ENCODE peak calls at places on chromosomes 2 and 18, in five cellular contexts. D is GM10248, G is NCI-H226, B is astrocyte of the spinal cord, J is heart left ventricle. R is an unnamed sample.

GRCh38 chr18:58657081-58657480 is 14.2 kb upstream of the MALT1 start:
- DNase-seq in D (no peak), G (no peak), B (no peak), J (no peak), R (no peak)

GRCh38 chr2:205367536-205367935 is 314.8 kb upstream of the NRP2 start:
- DNase-seq in D (no peak), G (no peak), B (no peak), J (no peak), R (no peak)

GRCh38 chr2:8089596-8089995 is 592.3 kb upstream of the ID2 start:
- DNase-seq in D (no peak), G (peak), B (peak), J (no peak), R (no peak)

GRCh38 chr2:234027646-234028045 is 22.9 kb upstream of the SPP2 start:
- DNase-seq in D (no peak), G (no peak), B (no peak), J (no peak), R (no peak)

GRCh38 chr18:48899558-48900174 is 51.1 kb downstream of the SMAD7 start:
- DNase-seq in D (no peak), G (no peak), B (no peak), J (no peak), R (no peak)

GRCh38 chr2:173922068-173922467 is 43.1 kb downstream of the SP3 start:
- DNase-seq in D (no peak), G (no peak), B (no peak), J (no peak), R (no peak)

GRCh38 chr2:207472343-207473202 is 57.2 kb upstream of the CREB1 start:
- DNase-seq in D (no peak), G (no peak), B (no peak), J (no peak), R (no peak)

GRCh38 chr2:136448435-136448834 is 316.9 kb upstream of the THSD7B start:
- DNase-seq in D (no peak), G (no peak), B (peak), J (no peak), R (no peak)

GRCh38 chr18:5998166-5998881 is 103.0 kb upstream of the TMEM200C start:
- DNase-seq in D (no peak), G (no peak), B (no peak), J (no peak), R (no peak)

R was measured in posterior vena cava.